ENCODE peak calls at places on chromosome 7, in six cellular contexts. Y is ELF-1, V is ACHN, E is SJSA1, P is NCI-H2081, L is MM.1S. C is an unnamed sample.

GRCh38 chr7:133331861-133332260 is 79.0 kb downstream of the EXOC4 start:
- DNase-seq in Y (no peak), V (no peak), E (no peak), P (no peak), L (no peak), C (no peak)

GRCh38 chr7:1536105-1536767 is 5.7 kb downstream of the MAFK start:
- DNase-seq in Y (no peak), V (no peak), E (no peak), P (no peak), L (no peak), C (no peak)

GRCh38 chr7:117086788-117087187 is 133.5 kb downstream of the ST7 start:
- DNase-seq in Y (no peak), V (no peak), E (no peak), P (no peak), L (no peak), C (peak)

GRCh38 chr7:4343272-4344000 is 338.7 kb upstream of the FOXK1 start:
- DNase-seq in Y (peak), V (no peak), E (no peak), P (no peak), L (no peak), C (no peak)

GRCh38 chr7:130505753-130506152 is 13.9 kb downstream of the MEST start:
- DNase-seq in Y (no peak), V (no peak), E (no peak), P (no peak), L (no peak), C (no peak)

GRCh38 chr7:39847227-39847626 is 102.8 kb upstream of the CDK13 start:
- DNase-seq in Y (no peak), V (no peak), E (no peak), P (no peak), L (no peak), C (no peak)

GRCh38 chr7:106660862-106661720 is at the start of gene CCDC71L:
- DNase-seq in Y (peak), V (peak), E (peak), P (peak), L (peak), C (peak)

GRCh38 chr7:94400643-94401042 is 5.9 kb downstream of the COL1A2 start:
- DNase-seq in Y (no peak), V (no peak), E (no peak), P (no peak), L (no peak), C (no peak)

GRCh38 chr7:27161721-27162547 is 3.4 kb downstream of the HOXA9 start:
- DNase-seq in Y (peak), V (peak), E (no peak), P (no peak), L (no peak), C (no peak)

GRCh38 chr7:20193242-20193777 is 23.9 kb downstream of the MACC1 start:
- DNase-seq in Y (no peak), V (no peak), E (peak), P (no peak), L (peak), C (no peak)

GRCh38 chr7:133742709-133743538 is 384.2 kb upstream of the LRGUK start:
- DNase-seq in Y (peak), V (peak), E (peak), P (peak), L (no peak), C (peak)

GRCh38 chr7:68958571-68958970 is 639.7 kb upstream of the AUTS2 start:
- DNase-seq in Y (no peak), V (no peak), E (no peak), P (no peak), L (no peak), C (no peak)

GRCh38 chr7:98651760-98652159 is 34.7 kb downstream of the NPTX2 start:
- DNase-seq in Y (no peak), V (no peak), E (no peak), P (no peak), L (no peak), C (no peak)

GRCh38 chr7:121872831-121873764 is at the start of gene PTPRZ1:
- DNase-seq in Y (peak), V (peak), E (peak), P (peak), L (peak), C (no peak)

GRCh38 chr7:51029586-51030230 is 247.0 kb upstream of the GRB10 start:
- DNase-seq in Y (no peak), V (no peak), E (no peak), P (no peak), L (no peak), C (no peak)

GRCh38 chr7:101553771-101554445 is 75.2 kb downstream of the MYL10 start:
- DNase-seq in Y (no peak), V (no peak), E (no peak), P (no peak), L (no peak), C (no peak)

GRCh38 chr7:102431617-102432298 is 1.6 kb upstream of the ORAI2 start:
- DNase-seq in Y (peak), V (peak), E (no peak), P (peak), L (peak), C (peak)

GRCh38 chr7:66952343-66953043 is 31.5 kb downstream of the TMEM248 start:
- DNase-seq in Y (peak), V (peak), E (peak), P (no peak), L (no peak), C (no peak)

C was measured in Kasumi-1.